ENCODE peak calls at places on chromosome 20, in five cellular contexts. P is breast epithelium, S is nephron progenitor cell, J is AG09319, W is psoas muscle. Y is an unnamed sample.

GRCh38 chr20:50245561-50246366 is 55.1 kb downstream of the CEBPB start:
- DNase-seq in J (peak), S (no peak), W (no peak), P (no peak), Y (no peak)

GRCh38 chr20:4025679-4026078 is 10.3 kb upstream of the RNF24 start:
- DNase-seq in S (no peak), W (no peak), P (no peak), J (no peak), Y (no peak)

GRCh38 chr20:25037288-25038102 is 20.4 kb downstream of the ACSS1 start:
- DNase-seq in J (no peak), S (no peak), P (no peak), W (peak), Y (no peak)

GRCh38 chr20:60921021-60921622 is 330.9 kb upstream of the CDH4 start:
- DNase-seq in P (no peak), W (no peak), S (peak), J (no peak), Y (peak)

GRCh38 chr20:8631271-8631670 is 437.6 kb upstream of the PLCB4 start:
- DNase-seq in S (no peak), P (no peak), W (no peak), J (no peak), Y (no peak)

GRCh38 chr20:1083431-1084080 is 34.8 kb upstream of the PSMF1 start:
- DNase-seq in P (no peak), S (no peak), J (no peak), W (no peak), Y (no peak)

GRCh38 chr20:25247666-25248500 is at the start of gene PYGB:
- DNase-seq in J (no peak), W (peak), P (peak), S (peak), Y (peak)

GRCh38 chr20:34578521-34579147 is 20.1 kb downstream of the MAP1LC3A start:
- DNase-seq in P (no peak), J (no peak), W (peak), S (no peak), Y (no peak)

GRCh38 chr20:40897177-40897700 is 131.4 kb upstream of the TOP1 start:
- DNase-seq in J (peak), P (no peak), S (peak), W (no peak), Y (no peak)

GRCh38 chr20:1341561-1342265 is 12.8 kb upstream of the SDCBP2 start:
- DNase-seq in W (no peak), P (no peak), J (no peak), S (no peak), Y (no peak)

GRCh38 chr20:62656205-62656918 is 14.1 kb downstream of the SLCO4A1 start:
- DNase-seq in W (no peak), P (no peak), S (no peak), J (no peak), Y (no peak)

GRCh38 chr20:1804129-1804503 is 91.1 kb upstream of the SIRPA start:
- DNase-seq in J (no peak), P (no peak), W (no peak), S (no peak), Y (no peak)

GRCh38 chr20:57265649-57266250 is 691 bp downstream of the BMP7 start:
- DNase-seq in J (no peak), S (peak), P (no peak), W (no peak), Y (peak)

GRCh38 chr20:41408131-41408789 is 41.6 kb upstream of the EMILIN3 start:
- DNase-seq in W (no peak), J (no peak), S (no peak), P (no peak), Y (no peak)

GRCh38 chr20:18001131-18001921 is 32.5 kb downstream of the MGME1 start:
- DNase-seq in J (peak), W (peak), P (peak), S (no peak), Y (no peak)

GRCh38 chr20:51893723-51894122 is 91.4 kb upstream of the SALL4 start:
- DNase-seq in P (no peak), S (no peak), J (no peak), W (no peak), Y (no peak)

GRCh38 chr20:10581823-10582222 is 92.0 kb downstream of the JAG1 start:
- DNase-seq in W (no peak), P (no peak), J (no peak), S (no peak), Y (no peak)

GRCh38 chr20:44050327-44050726 is 135.7 kb downstream of the TOX2 start:
- DNase-seq in P (no peak), J (no peak), W (no peak), S (no peak), Y (no peak)

GRCh38 chr20:50267041-50267865 is 76.6 kb downstream of the CEBPB start:
- DNase-seq in W (peak), J (peak), S (no peak), P (peak), Y (no peak)

GRCh38 chr20:16014436-16014835 is 558.8 kb downstream of the KIF16B start:
- DNase-seq in S (no peak), W (no peak), J (no peak), P (no peak), Y (no peak)

GRCh38 chr20:41395669-41396664 is 29.3 kb upstream of the EMILIN3 start:
- DNase-seq in W (no peak), S (no peak), P (no peak), J (no peak), Y (no peak)

GRCh38 chr20:57178582-57179112 is 87.8 kb downstream of the BMP7 start:
- DNase-seq in S (no peak), J (no peak), P (no peak), W (no peak), Y (no peak)

GRCh38 chr20:56094228-56094627 is 88.9 kb upstream of the CBLN4 start:
- DNase-seq in J (no peak), W (no peak), S (no peak), P (no peak), Y (no peak)

GRCh38 chr20:21505161-21505809 is 8.6 kb downstream of the NKX2-2 start:
- DNase-seq in P (no peak), S (peak), J (no peak), W (peak), Y (peak)

GRCh38 chr20:40488401-40488800 is 200.6 kb downstream of the MAFB start:
- DNase-seq in P (no peak), W (no peak), J (no peak), S (no peak), Y (no peak)

GRCh38 chr20:39944861-39945260 is 744.2 kb downstream of the MAFB start:
- DNase-seq in W (no peak), S (no peak), J (no peak), P (no peak), Y (no peak)

GRCh38 chr20:35398660-35399144 is 13.1 kb downstream of the UQCC1 start:
- DNase-seq in J (peak), W (no peak), S (no peak), P (no peak), Y (no peak)

GRCh38 chr20:846894-847278 is 13.4 kb downstream of the FAM110A start:
- DNase-seq in J (no peak), S (no peak), P (no peak), W (peak), Y (no peak)

GRCh38 chr20:40982415-40983145 is 46.0 kb upstream of the TOP1 start:
- DNase-seq in S (no peak), P (no peak), W (no peak), J (no peak), Y (no peak)

GRCh38 chr20:43409041-43409913 is 48.4 kb upstream of the SRSF6 start:
- DNase-seq in W (no peak), J (no peak), P (no peak), S (peak), Y (peak)

GRCh38 chr20:34541264-34541901 is 17.1 kb upstream of the MAP1LC3A start:
- DNase-seq in W (no peak), J (no peak), P (no peak), S (no peak), Y (no peak)

GRCh38 chr20:44714701-44715494 is at the start of gene CCN5:
- DNase-seq in J (no peak), P (peak), S (no peak), W (peak), Y (no peak)

GRCh38 chr20:2698186-2698817 is 5.7 kb downstream of the EBF4 start:
- DNase-seq in W (no peak), P (no peak), J (no peak), S (no peak), Y (no peak)

GRCh38 chr20:43404880-43405279 is 52.8 kb upstream of the SRSF6 start:
- DNase-seq in P (no peak), W (no peak), S (no peak), J (no peak), Y (no peak)

GRCh38 chr20:45257161-45257560 is 2.8 kb upstream of the SLPI start:
- DNase-seq in P (no peak), W (no peak), S (no peak), J (no peak), Y (no peak)

GRCh38 chr20:986733-987355 is 15.3 kb downstream of the RSPO4 start:
- DNase-seq in P (no peak), S (no peak), J (no peak), W (no peak), Y (no peak)

GRCh38 chr20:49984426-49985153 is 1.8 kb downstream of the SNAI1 start:
- DNase-seq in S (no peak), W (no peak), J (no peak), P (no peak), Y (no peak)

GRCh38 chr20:24634855-24635254 is 165.4 kb downstream of the SYNDIG1 start:
- DNase-seq in W (peak), S (peak), P (no peak), J (peak), Y (no peak)

GRCh38 chr20:59428441-59429205 is 128.2 kb downstream of the EDN3 start:
- DNase-seq in J (no peak), W (no peak), S (no peak), P (no peak), Y (no peak)
- TF ChIP-seq CTCF in J (no peak), W (no peak), S (no peak), P (no peak), Y (peak)

GRCh38 chr20:20482453-20482852 is 114.5 kb downstream of the INSM1 start:
- DNase-seq in W (no peak), J (no peak), P (no peak), S (no peak), Y (no peak)

GRCh38 chr20:20480126-20480525 is 112.2 kb downstream of the INSM1 start:
- DNase-seq in J (no peak), P (no peak), W (no peak), S (no peak), Y (no peak)

GRCh38 chr20:20480689-20481088 is 112.8 kb downstream of the INSM1 start:
- DNase-seq in P (no peak), W (no peak), J (peak), S (no peak), Y (no peak)

GRCh38 chr20:20487811-20488210 is 119.9 kb downstream of the INSM1 start:
- DNase-seq in P (no peak), S (no peak), W (no peak), J (no peak), Y (no peak)

DNA sequence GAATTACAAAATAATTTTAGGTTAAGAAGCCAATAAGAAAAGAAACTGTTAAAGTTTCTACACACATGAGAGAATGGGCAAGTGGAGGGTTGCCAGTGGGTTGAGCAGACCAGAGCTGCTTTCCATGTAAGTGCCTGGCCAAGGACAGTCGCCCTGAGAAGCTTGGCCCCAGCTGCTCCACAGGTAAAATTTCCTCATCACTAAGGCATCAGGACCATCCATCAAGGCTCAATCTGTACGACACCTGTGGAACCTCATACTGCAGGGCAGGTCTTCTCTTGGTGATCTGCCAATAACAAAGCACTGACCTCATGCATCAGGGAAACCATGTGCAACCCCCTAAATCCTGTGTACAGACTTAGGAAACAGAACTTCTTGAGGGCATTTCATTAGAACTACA is 115.4 kb downstream of the INSM1 start:
- DNase-seq in S (no peak), P (no peak), J (no peak), W (no peak), Y (no peak)
- TF ChIP-seq CTCF in S (no peak), P (no peak), J (no peak), W (no peak), Y (no peak)

GRCh38 chr20:53828673-53829085 is 235.0 kb upstream of the ZNF217 start:
- DNase-seq in J (peak), S (no peak), P (no peak), W (no peak), Y (no peak)
- TF ChIP-seq CTCF in J (peak), S (no peak), P (no peak), W (no peak), Y (no peak)

DNA sequence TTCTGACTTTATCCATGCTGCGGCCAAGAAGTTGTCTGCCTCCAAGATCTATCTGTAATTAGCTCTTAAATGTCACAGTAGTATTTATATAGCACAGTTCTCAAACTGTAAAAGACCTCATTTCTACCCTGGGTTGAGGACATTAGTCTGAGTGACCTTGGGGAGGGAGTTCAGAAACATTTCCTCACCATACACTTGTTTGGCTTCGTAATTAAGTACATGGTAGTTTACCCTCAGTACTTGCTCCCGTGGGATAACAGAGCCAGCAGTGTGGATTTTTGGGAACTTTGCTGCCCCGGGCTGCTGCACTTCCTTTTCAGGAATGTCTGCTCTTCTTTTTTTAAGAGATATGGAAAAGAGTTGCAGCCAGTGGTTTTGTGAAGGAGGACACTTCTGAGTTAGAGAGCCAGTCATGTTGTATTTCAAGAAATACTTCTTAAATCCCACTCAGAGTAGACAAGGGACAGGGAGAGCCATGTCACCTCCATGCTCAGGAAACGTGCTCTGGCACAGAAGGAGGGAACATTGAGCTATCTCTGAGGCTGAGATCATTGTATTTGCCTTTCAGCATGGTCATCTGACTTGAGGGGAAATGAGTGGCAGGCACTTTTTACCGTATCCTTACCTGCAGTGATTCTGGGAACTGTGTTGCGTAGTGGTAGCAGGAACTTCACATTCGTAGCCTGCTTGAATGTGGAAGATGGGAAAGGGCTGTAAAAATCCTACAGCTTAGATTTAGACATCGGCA is 33.6 kb downstream of the RPRD1B start:
- DNase-seq in S (no peak), J (no peak), W (no peak), P (no peak), Y (no peak)
- TF ChIP-seq CTCF in S (no peak), J (no peak), W (no peak), P (no peak), Y (no peak)

DNA sequence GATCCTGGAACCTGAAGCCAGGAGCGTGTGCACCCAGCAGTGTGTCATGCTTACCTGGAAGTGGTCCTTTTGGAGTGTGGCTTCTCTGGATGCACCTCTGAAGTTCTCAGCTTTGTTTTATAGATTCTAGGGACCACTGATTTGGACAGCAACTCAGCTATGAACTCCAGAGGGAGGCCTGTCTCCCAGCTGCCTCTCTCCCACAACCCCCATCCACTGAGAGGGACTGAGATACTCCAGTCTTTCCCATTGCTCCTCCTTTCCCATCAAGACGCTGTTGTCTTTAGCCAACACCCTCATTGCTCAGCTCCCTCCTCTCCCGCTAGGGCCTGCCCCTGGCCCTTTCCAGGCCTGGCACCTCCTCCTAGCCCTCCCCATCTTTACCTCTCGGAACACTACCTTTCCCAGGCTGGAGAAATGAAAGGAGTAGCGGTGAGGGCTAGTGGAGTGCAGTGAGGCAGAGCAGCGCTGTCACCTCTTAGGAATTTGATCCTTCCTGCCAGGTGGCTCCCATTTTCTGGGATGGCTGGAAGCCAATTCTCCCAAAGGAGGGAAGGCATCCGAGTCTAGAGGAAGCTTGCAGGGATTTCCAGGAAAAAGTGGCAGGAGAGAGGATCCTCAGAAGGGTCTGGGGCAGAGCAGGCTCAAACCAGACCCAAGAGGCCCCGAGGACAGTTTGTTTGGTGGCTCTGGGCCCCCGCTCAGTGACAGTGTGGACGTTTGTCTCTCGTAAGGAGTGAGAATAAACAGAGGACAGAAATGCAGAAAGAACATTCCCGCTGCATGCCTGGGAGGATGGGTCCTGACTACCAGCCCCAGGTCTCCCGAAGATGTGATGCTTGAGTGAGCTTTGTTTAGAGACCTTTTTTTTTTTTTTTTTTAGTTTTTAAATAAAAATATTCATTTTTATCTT is at the start of gene LRRN4:
- DNase-seq in P (no peak), W (no peak), J (no peak), S (peak), Y (no peak)
- TF ChIP-seq CTCF in P (no peak), W (no peak), J (no peak), S (no peak), Y (no peak)

GRCh38 chr20:46406986-46407670 is 713 bp upstream of the ELMO2 start:
- DNase-seq in W (peak), S (peak), P (peak), J (no peak), Y (no peak)
- TF ChIP-seq CTCF in W (no peak), S (no peak), P (no peak), J (no peak), Y (no peak)

GRCh38 chr20:63741354-63741675 is 1.7 kb downstream of the SLC2A4RG start:
- DNase-seq in W (no peak), J (no peak), P (no peak), S (no peak), Y (no peak)
- TF ChIP-seq CTCF in W (no peak), J (no peak), P (no peak), S (no peak), Y (no peak)